ENCODE peak calls at places on chromosomes 2 and 18, in ten cellular contexts. E, M, R, T, L, Z, P, Y, U and V are unnamed samples.

GRCh38 chr2:239870863-239871262 is 154.3 kb downstream of the NDUFA10 start:
- DNase-seq in E (no peak), M (no peak), R (peak; percentile 47), T (no peak), L (no peak), Z (no peak), P (no peak), Y (no peak), U (peak; percentile 5), V (no peak)

GRCh38 chr18:57856128-57856527 is 53.0 kb upstream of the ATP8B1 start:
- DNase-seq in E (no peak), M (no peak), R (no peak), T (no peak), L (no peak), Z (no peak), P (no peak), Y (no peak), U (no peak), V (no peak)

GRCh38 chr2:191176305-191176704 is 25.5 kb upstream of the STAT4 start:
- DNase-seq in E (no peak), M (no peak), R (no peak), T (no peak), L (no peak), Z (no peak), P (no peak), Y (no peak), U (no peak), V (no peak)

GRCh38 chr2:95301876-95302641 is 4.9 kb downstream of the KCNIP3 start:
- DNase-seq in E (no peak), M (no peak), R (no peak), T (no peak), L (no peak), Z (no peak), P (no peak), Y (no peak), U (no peak), V (no peak)

GRCh38 chr2:127106998-127107621 is at the start of gene BIN1:
- DNase-seq in E (peak; percentile 82), M (peak; percentile 93), R (peak; percentile 96), T (peak; percentile 95), L (peak; percentile 74), Z (peak; percentile 64), P (peak; percentile 90), Y (peak; percentile 80), U (peak; percentile 70), V (no peak)

GRCh38 chr18:55839350-55839749 is 251.4 kb upstream of the TCF4 start:
- DNase-seq in E (peak; percentile 98), M (no peak), R (no peak), T (peak; percentile 47), L (peak; percentile 68), Z (no peak), P (no peak), Y (no peak), U (no peak), V (peak; percentile 43)

GRCh38 chr2:173754169-173754568 is 211.0 kb downstream of the SP3 start:
- DNase-seq in E (no peak), M (no peak), R (no peak), T (no peak), L (no peak), Z (no peak), P (no peak), Y (no peak), U (no peak), V (no peak)

GRCh38 chr2:205752924-205753323 is 70.6 kb downstream of the NRP2 start:
- DNase-seq in E (no peak), M (no peak), R (no peak), T (no peak), L (no peak), Z (no peak), P (no peak), Y (no peak), U (no peak), V (no peak)

GRCh38 chr2:171260471-171261424 is 100.1 kb upstream of the TLK1 start:
- DNase-seq in E (no peak), M (no peak), R (no peak), T (no peak), L (no peak), Z (no peak), P (no peak), Y (no peak), U (no peak), V (no peak)

GRCh38 chr18:24534737-24535136 is 74.3 kb downstream of the HRH4 start:
- DNase-seq in E (no peak), M (no peak), R (peak; percentile 74), T (no peak), L (no peak), Z (no peak), P (no peak), Y (no peak), U (no peak), V (no peak)

GRCh38 chr2:101638817-101639605 is 58.5 kb upstream of the MAP4K4 start:
- DNase-seq in E (no peak), M (no peak), R (no peak), T (no peak), L (no peak), Z (no peak), P (no peak), Y (no peak), U (no peak), V (no peak)

GRCh38 chr2:150477347-150477746 is 10.1 kb downstream of the RND3 start:
- DNase-seq in E (no peak), M (no peak), R (no peak), T (no peak), L (peak; percentile 50), Z (no peak), P (no peak), Y (no peak), U (no peak), V (no peak)

GRCh38 chr2:144357623-144358400 is 162.1 kb downstream of the ZEB2 start:
- DNase-seq in E (peak; percentile 99), M (peak; percentile 57), R (no peak), T (peak; percentile 95), L (peak; percentile 98), Z (peak; percentile 43), P (no peak), Y (peak; percentile 97), U (no peak), V (peak; percentile 91)

GRCh38 chr18:1530650-1531049 is 626.0 kb downstream of the ADCYAP1 start:
- DNase-seq in E (no peak), M (no peak), R (no peak), T (no peak), L (no peak), Z (no peak), P (no peak), Y (no peak), U (no peak), V (no peak)

GRCh38 chr18:43396266-43396665 is 119.0 kb upstream of the SYT4 start:
- DNase-seq in E (peak; percentile 17), M (no peak), R (no peak), T (peak; percentile 51), L (peak; percentile 29), Z (no peak), P (no peak), Y (no peak), U (no peak), V (no peak)

DNA sequence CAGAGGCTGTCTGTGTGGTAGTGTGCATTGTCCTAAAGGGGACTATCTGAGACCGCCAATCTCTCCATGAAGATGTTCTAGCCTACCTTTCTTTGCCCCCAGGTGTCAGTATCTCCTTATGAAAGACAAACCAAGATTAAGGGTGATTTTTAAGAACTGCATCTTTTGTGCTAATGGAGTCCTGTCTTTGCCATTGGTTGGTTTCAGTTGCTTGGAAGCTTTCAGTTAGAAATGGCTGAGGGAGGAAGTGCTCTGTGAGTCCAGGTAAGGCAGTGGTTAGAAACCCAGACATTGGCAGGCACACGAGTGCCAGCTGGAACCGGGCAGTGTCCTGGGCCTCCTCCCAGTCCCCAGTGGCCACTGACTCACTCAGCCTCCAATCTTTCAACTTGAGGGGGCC is 111.3 kb downstream of the DOCK10 start:
- DNase-seq in E (no peak), M (no peak), R (no peak), T (no peak), L (no peak), Z (no peak), P (no peak), Y (no peak), U (no peak), V (no peak)
- TF ChIP-seq CTCF in E (peak; percentile 4), M (peak; percentile 19), R (no peak), T (no peak), L (no peak), Z (no peak), P (no peak), Y (no peak), U (no peak), V (peak; percentile 4)

GRCh38 chr2:241541564-241542277 is 16.8 kb upstream of the BOK start:
- DNase-seq in E (no peak), M (no peak), R (no peak), T (no peak), L (no peak), Z (no peak), P (no peak), Y (no peak), U (no peak), V (no peak)
- H3K4me3 ChIP-seq in E (no peak overlapping the region), M (peak overlapping the region; percentile 44), R (peak overlapping the region; percentile 47), T (peak overlapping the region; percentile 35), L (no peak overlapping the region), Z (no peak overlapping the region), P (peak overlapping the region; percentile 61), Y (peak overlapping the region; percentile 4), U (peak overlapping the region; percentile 69), V (peak overlapping the region; percentile 13)

GRCh38 chr2:226799976-226800940 is 638 bp upstream of the IRS1 start:
- DNase-seq in E (no peak), M (no peak), R (no peak), T (peak; percentile 15), L (peak; percentile 39), Z (no peak), P (peak; percentile 51), Y (no peak), U (no peak), V (no peak)
- TF ChIP-seq CTCF in E (no peak), M (no peak), R (no peak), T (no peak), L (no peak), Z (no peak), P (no peak), Y (peak; percentile 9), U (no peak), V (no peak)

GRCh38 chr2:176107731-176108181 is 676 bp downstream of the HOXD11 start:
- DNase-seq in E (no peak), M (no peak), R (no peak), T (no peak), L (no peak), Z (no peak), P (no peak), Y (no peak), U (peak; percentile 47), V (no peak)

GRCh38 chr2:176105727-176106635 is 1.1 kb upstream of the HOXD11 start:
- DNase-seq in E (no peak), M (no peak), R (no peak), T (no peak), L (no peak), Z (no peak), P (no peak), Y (no peak), U (peak; percentile 31), V (no peak)

GRCh38 chr2:176105078-176105726 is 1.9 kb upstream of the HOXD11 start:
- DNase-seq in E (no peak), M (no peak), R (no peak), T (no peak), L (no peak), Z (no peak), P (no peak), Y (no peak), U (no peak), V (no peak)

GRCh38 chr2:176104338-176105077 is 2.6 kb upstream of the HOXD11 start:
- DNase-seq in E (peak; percentile 54), M (peak; percentile 62), R (no peak), T (no peak), L (no peak), Z (no peak), P (no peak), Y (peak; percentile 72), U (peak; percentile 47), V (peak; percentile 45)

GRCh38 chr2:176106636-176107539 is at the start of gene HOXD11:
- DNase-seq in E (peak; percentile 72), M (peak; percentile 31), R (no peak), T (no peak), L (peak; percentile 61), Z (no peak), P (no peak), Y (no peak), U (peak; percentile 43), V (no peak)
- H3K4me3 ChIP-seq in E (peak within 1 kb of the TSS; percentile 13), M (peak within 1 kb of the TSS; percentile 66), R (peak within 1 kb of the TSS; percentile 43), T (no peak within 1 kb of the TSS), L (peak within 1 kb of the TSS; percentile 31), Z (no peak within 1 kb of the TSS), P (peak within 1 kb of the TSS; percentile 46), Y (peak within 1 kb of the TSS; percentile 63), U (peak within 1 kb of the TSS; percentile 68), V (peak within 1 kb of the TSS; percentile 28)